ENCODE peak calls at places on chromosomes 16 and 17, in nine cellular contexts. L, M, E, U, X, N, J, W and G are unnamed samples.

GRCh38 chr17:40993084-40993483 is 880 bp downstream of the KRTAP3-3 start:
- DNase-seq in L (no peak), M (no peak), E (no peak), U (no peak), X (no peak), N (no peak), J (no peak), W (no peak), G (no peak)

GRCh38 chr16:85342348-85342747 is 230.1 kb upstream of the CIBAR2 start:
- DNase-seq in L (no peak), M (no peak), E (no peak), U (no peak), X (no peak), N (no peak), J (no peak), W (no peak), G (no peak)

GRCh38 chr17:47716381-47716780 is 16.7 kb upstream of the TBX21 start:
- DNase-seq in L (no peak), M (no peak), E (no peak), U (no peak), X (no peak), N (no peak), J (no peak), W (no peak), G (no peak)

GRCh38 chr16:77745972-77746371 is 23.7 kb downstream of the NUDT7 start:
- DNase-seq in L (no peak), M (no peak), E (no peak), U (no peak), X (no peak), N (no peak), J (no peak), W (no peak), G (no peak)

GRCh38 chr17:56917559-56918296 is 3.9 kb upstream of the TRIM25 start:
- DNase-seq in L (no peak), M (no peak), E (no peak), U (no peak), X (no peak), N (no peak), J (no peak), W (no peak), G (no peak)

GRCh38 chr17:43579570-43580140 is 33.5 kb upstream of the ETV4 start:
- DNase-seq in L (peak; percentile 66), M (no peak), E (no peak), U (no peak), X (no peak), N (no peak), J (no peak), W (no peak), G (peak; percentile 96)

GRCh38 chr17:29107933-29108805 is 65.2 kb downstream of the PIPOX start:
- DNase-seq in L (no peak), M (no peak), E (no peak), U (no peak), X (no peak), N (no peak), J (no peak), W (no peak), G (no peak)

GRCh38 chr17:3475155-3475808 is 515 bp upstream of the ASPA start:
- DNase-seq in L (no peak), M (no peak), E (no peak), U (no peak), X (no peak), N (no peak), J (no peak), W (no peak), G (no peak)

GRCh38 chr17:60817187-60817586 is 139.5 kb downstream of the BCAS3 start:
- DNase-seq in L (peak; percentile 83), M (no peak), E (no peak), U (no peak), X (no peak), N (no peak), J (no peak), W (peak; percentile 6), G (no peak)

GRCh38 chr16:57567691-57568090 is 25.2 kb downstream of the ADGRG5 start:
- DNase-seq in L (no peak), M (no peak), E (no peak), U (no peak), X (no peak), N (no peak), J (no peak), W (no peak), G (peak; percentile 48)

GRCh38 chr16:84532299-84532724 is 27.9 kb upstream of the MEAK7 start:
- DNase-seq in L (peak; percentile 96), M (no peak), E (no peak), U (peak; percentile 94), X (no peak), N (no peak), J (peak; percentile 90), W (no peak), G (peak; percentile 99)

GRCh38 chr17:71315568-71315967 is 805.3 kb upstream of the SOX9 start:
- DNase-seq in L (no peak), M (no peak), E (no peak), U (no peak), X (no peak), N (no peak), J (no peak), W (no peak), G (no peak)

GRCh38 chr17:7982666-7983065 is 19.7 kb upstream of the GUCY2D start:
- DNase-seq in L (no peak), M (no peak), E (no peak), U (no peak), X (no peak), N (no peak), J (peak; percentile 48), W (no peak), G (peak; percentile 52)

GRCh38 chr16:81888520-81889394 is 109.7 kb downstream of the PLCG2 start:
- DNase-seq in L (no peak), M (no peak), E (no peak), U (peak; percentile 48), X (no peak), N (no peak), J (no peak), W (no peak), G (no peak)

GRCh38 chr16:19083670-19084069 is 16.3 kb downstream of the COQ7 start:
- DNase-seq in L (no peak), M (no peak), E (no peak), U (no peak), X (no peak), N (no peak), J (no peak), W (no peak), G (no peak)

GRCh38 chr16:70788668-70789161 is 12.2 kb downstream of the VAC14 start:
- DNase-seq in L (no peak), M (no peak), E (no peak), U (no peak), X (no peak), N (no peak), J (no peak), W (no peak), G (no peak)

GRCh38 chr17:4124994-4125393 is 17.8 kb downstream of the ZZEF1 start:
- DNase-seq in L (no peak), M (no peak), E (no peak), U (no peak), X (no peak), N (no peak), J (peak; percentile 63), W (no peak), G (no peak)

GRCh38 chr17:17075037-17075755 is 32.9 kb downstream of the MPRIP start:
- DNase-seq in L (no peak), M (no peak), E (peak; percentile 12), U (no peak), X (no peak), N (no peak), J (no peak), W (no peak), G (peak; percentile 71)

GRCh38 chr16:14148569-14148968 is 77.5 kb downstream of the MRTFB start:
- DNase-seq in L (no peak), M (no peak), E (no peak), U (no peak), X (no peak), N (no peak), J (no peak), W (no peak), G (no peak)